ENCODE peak calls at places on chromosomes 16 and 17, in ten cellular contexts. J is adrenal gland, U is heart right ventricle, A is thoracic aorta, L is gastrocnemius medialis, C is sigmoid colon, X is RWPE1, E is heart left ventricle, K is pancreas, B is SJSA1. R is an unnamed sample.
A peak's percentile ranks its signal among the peaks of the same experiment; 100 is the strongest.

GRCh38 chr17:62096401-62096670 is 31.3 kb upstream of the MED13 start:
- DNase-seq in J (no peak), U (no peak), A (no peak), L (no peak), C (no peak), X (no peak), E (no peak), K (no peak), B (no peak), R (no peak)

GRCh38 chr16:4734730-4735575 is 616 bp downstream of the DNAAF8 start:
- DNase-seq in J (peak; percentile 88), U (peak; percentile 90), A (peak; percentile 89), L (peak; percentile 79), C (peak; percentile 94), X (peak; percentile 83), E (peak; percentile 91), K (peak; percentile 92), B (peak; percentile 93), R (peak; percentile 87)

GRCh38 chr16:87945351-87946042 is 5.7 kb upstream of the BANP start:
- DNase-seq in J (peak; percentile 80), U (peak; percentile 78), A (no peak), L (no peak), C (peak; percentile 94), X (peak; percentile 79), E (peak; percentile 77), K (peak; percentile 88), B (no peak), R (peak; percentile 57)

GRCh38 chr16:10178079-10178478 is 4.1 kb downstream of the GRIN2A start:
- DNase-seq in J (no peak), U (no peak), A (no peak), L (no peak), C (no peak), X (peak; percentile 45), E (no peak), K (no peak), B (no peak), R (no peak)

GRCh38 chr16:54208262-54208661 is 78.3 kb downstream of the IRX3 start:
- DNase-seq in J (no peak), U (no peak), A (no peak), L (peak; percentile 39), C (peak; percentile 34), X (no peak), E (no peak), K (no peak), B (no peak), R (no peak)

GRCh38 chr17:48630925-48631692 is 5.0 kb upstream of the HOXB9 start:
- DNase-seq in J (no peak), U (no peak), A (no peak), L (no peak), C (peak; percentile 48), X (no peak), E (no peak), K (no peak), B (no peak), R (no peak)

GRCh38 chr16:24255446-24256352 is at the start of gene CACNG3:
- DNase-seq in J (peak; percentile 14), U (peak; percentile 36), A (no peak), L (no peak), C (no peak), X (peak; percentile 55), E (peak; percentile 35), K (peak; percentile 25), B (peak; percentile 60), R (peak; percentile 11)

GRCh38 chr17:13594762-13595697 is 6.7 kb downstream of the HS3ST3A1 start:
- DNase-seq in J (peak; percentile 69), U (peak; percentile 84), A (peak; percentile 7), L (peak; percentile 60), C (peak; percentile 85), X (peak; percentile 52), E (peak; percentile 76), K (peak; percentile 70), B (peak; percentile 83), R (peak; percentile 82)

GRCh38 chr17:50221500-50222480 is 20.4 kb upstream of the COL1A1 start:
- DNase-seq in J (no peak), U (no peak), A (peak; percentile 62), L (peak; percentile 52), C (peak; percentile 80), X (peak; percentile 84), E (no peak), K (no peak), B (peak; percentile 74), R (no peak)

GRCh38 chr17:10125761-10126553 is 72.4 kb downstream of the GAS7 start:
- DNase-seq in J (no peak), U (no peak), A (no peak), L (no peak), C (no peak), X (no peak), E (no peak), K (no peak), B (no peak), R (no peak)

GRCh38 chr17:80225230-80225629 is 5.0 kb downstream of the SLC26A11 start:
- DNase-seq in J (no peak), U (no peak), A (no peak), L (no peak), C (no peak), X (no peak), E (no peak), K (no peak), B (no peak), R (no peak)

GRCh38 chr17:18950944-18951905 is 740 bp upstream of the SLC5A10 start:
- DNase-seq in J (no peak), U (no peak), A (no peak), L (no peak), C (no peak), X (no peak), E (no peak), K (no peak), B (no peak), R (no peak)
- H3K27ac ChIP-seq in J (no peak overlapping the region), U (no peak overlapping the region), A (no peak overlapping the region), L (no peak overlapping the region), C (no peak overlapping the region), X (no peak overlapping the region), E (no peak overlapping the region), K (peak overlapping the region; percentile 62), B (no peak overlapping the region), R (no peak overlapping the region)

GRCh38 chr17:83055911-83056582 is 23.4 kb upstream of the METRNL start:
- DNase-seq in J (peak; percentile 21), U (no peak), A (no peak), L (no peak), C (peak; percentile 29), X (peak; percentile 44), E (peak; percentile 33), K (peak; percentile 14), B (peak; percentile 73), R (peak; percentile 73)

GRCh38 chr17:83052241-83052564 is 27.2 kb upstream of the METRNL start:
- DNase-seq in J (no peak), U (no peak), A (no peak), L (no peak), C (no peak), X (no peak), E (no peak), K (peak; percentile 56), B (no peak), R (no peak)

GRCh38 chr17:83053021-83053778 is 26.2 kb upstream of the METRNL start:
- DNase-seq in J (peak; percentile 50), U (no peak), A (no peak), L (no peak), C (peak; percentile 70), X (no peak), E (peak; percentile 21), K (peak; percentile 18), B (peak; percentile 46), R (no peak)

GRCh38 chr17:83054518-83055125 is 24.8 kb upstream of the METRNL start:
- DNase-seq in J (peak; percentile 15), U (no peak), A (no peak), L (no peak), C (peak; percentile 48), X (no peak), E (peak; percentile 16), K (peak; percentile 13), B (peak; percentile 35), R (no peak)

DNA sequence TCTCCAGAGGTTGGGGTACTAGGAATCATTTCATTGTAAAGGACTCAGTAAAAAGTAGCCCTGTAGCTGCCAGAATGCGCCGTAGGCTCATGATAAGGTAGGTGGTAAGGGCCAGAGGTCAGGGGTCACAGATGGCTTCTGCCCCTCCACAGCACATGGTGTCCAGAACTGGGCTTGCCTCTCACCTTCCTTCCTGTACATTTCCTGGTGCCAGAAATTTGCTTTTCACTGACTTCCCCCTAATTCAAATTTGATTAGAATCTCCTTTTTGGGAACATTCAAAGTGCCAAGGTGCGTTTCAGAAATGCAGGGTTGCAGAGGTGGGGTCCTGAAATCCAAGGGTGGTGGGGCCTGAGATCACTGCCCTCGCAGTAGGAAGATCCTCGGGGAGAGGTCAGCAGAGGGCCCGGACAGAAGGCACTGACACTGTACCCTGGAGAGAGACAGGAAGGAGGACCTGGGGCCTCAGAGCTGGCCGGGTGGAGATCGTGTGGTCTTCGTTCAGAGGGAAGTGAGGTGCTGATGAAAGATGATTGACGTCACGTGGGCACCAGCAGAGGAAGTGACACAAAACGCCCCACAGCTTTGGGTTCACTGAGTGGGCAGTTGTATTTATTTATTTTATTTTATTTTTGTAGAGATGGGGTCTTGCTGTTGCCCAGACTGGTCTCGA is 25.5 kb upstream of the METRNL start:
- DNase-seq in J (peak; percentile 60), U (no peak), A (no peak), L (peak; percentile 48), C (peak; percentile 84), X (no peak), E (peak; percentile 66), K (peak; percentile 55), B (peak; percentile 42), R (no peak)
- H3K27ac ChIP-seq in J (peak overlapping the region; percentile 68), U (peak overlapping the region; percentile 70), A (peak overlapping the region; percentile 59), L (peak overlapping the region; percentile 65), C (peak overlapping the region; percentile 31), X (peak overlapping the region; percentile 14), E (peak overlapping the region; percentile 70), K (peak overlapping the region; percentile 63), B (no peak overlapping the region), R (no peak overlapping the region)

DNA sequence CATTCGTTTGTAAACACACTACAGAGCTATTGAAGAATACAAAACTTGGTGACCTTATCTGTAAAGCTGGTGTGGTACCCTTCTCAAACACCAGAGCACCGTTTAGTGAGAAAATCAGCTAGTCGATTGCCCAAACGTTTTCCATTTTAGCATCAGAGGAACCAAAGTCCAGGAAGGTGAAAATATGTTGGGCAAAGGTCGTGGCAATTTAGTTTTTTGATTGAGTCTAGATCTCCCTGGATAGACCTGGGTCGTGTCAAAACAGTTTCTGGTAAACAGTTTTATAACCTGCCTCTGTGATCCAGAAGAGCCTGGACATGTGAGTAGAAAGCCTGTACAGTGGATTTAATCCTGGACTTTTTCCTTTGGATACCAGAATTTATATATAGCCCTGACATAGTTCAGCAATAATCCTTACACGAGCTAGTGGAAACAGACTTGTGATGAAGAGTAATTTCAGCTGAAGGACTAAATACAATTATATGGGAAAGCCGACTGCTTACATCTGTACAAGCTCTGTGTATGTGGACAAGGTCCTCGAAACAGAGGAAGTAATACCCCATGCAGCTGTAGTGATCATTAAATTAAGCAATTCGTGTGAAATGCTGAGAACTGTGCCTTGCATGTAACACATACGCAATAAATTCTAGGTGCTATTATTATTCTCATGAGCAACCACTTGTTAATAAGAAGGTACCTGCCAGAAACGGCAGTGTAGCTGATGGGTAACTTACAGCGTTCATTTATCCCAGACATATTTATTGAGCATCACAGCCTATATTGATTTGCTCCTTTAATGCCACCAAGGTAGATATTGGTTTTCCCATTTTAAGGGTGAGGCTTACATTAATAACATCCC is 72.5 kb downstream of the MAP2K6 start:
- DNase-seq in J (no peak), U (no peak), A (no peak), L (no peak), C (no peak), X (no peak), E (no peak), K (no peak), B (no peak), R (no peak)
- H3K27ac ChIP-seq in J (no peak overlapping the region), U (peak overlapping the region; percentile 36), A (peak overlapping the region; percentile 52), L (peak overlapping the region; percentile 96), C (no peak overlapping the region), X (no peak overlapping the region), E (no peak overlapping the region), K (no peak overlapping the region), B (no peak overlapping the region), R (no peak overlapping the region)

GRCh38 chr17:55451758-55452468 is 30.3 kb upstream of the MMD start:
- DNase-seq in J (no peak), U (no peak), A (no peak), L (no peak), C (no peak), X (no peak), E (no peak), K (no peak), B (no peak), R (no peak)
- H3K27ac ChIP-seq in J (peak overlapping the region; percentile 27), U (no peak overlapping the region), A (no peak overlapping the region), L (peak overlapping the region; percentile 72), C (peak overlapping the region; percentile 67), X (no peak overlapping the region), E (no peak overlapping the region), K (no peak overlapping the region), B (peak overlapping the region; percentile 71), R (peak overlapping the region; percentile 75)